ENCODE peak calls at places on chromosome 2, in seven cellular contexts. F is HEK293T, A is uterus, E is nucleus accumbens, D is BJ, S is mesothelial cell of epicardium, X is HCEC 1CT. K is an unnamed sample.

GRCh38 chr2:234137400-234138014 is 87.0 kb downstream of the SPP2 start:
- DNase-seq in F (no peak), X (no peak), S (no peak), E (no peak), A (no peak), D (no peak), K (no peak)

GRCh38 chr2:236343400-236344161 is 79.4 kb upstream of the ASB18 start:
- DNase-seq in F (peak), A (peak), E (no peak), X (peak), D (peak), S (no peak), K (peak)

GRCh38 chr2:199703199-199703598 is 147.8 kb downstream of the FTCDNL1 start:
- DNase-seq in X (no peak), D (no peak), A (no peak), S (no peak), F (no peak), E (no peak), K (no peak)

GRCh38 chr2:65112630-65113029 is 17.3 kb downstream of the RAB1A start:
- DNase-seq in F (no peak), D (no peak), A (no peak), X (no peak), E (no peak), S (no peak), K (no peak)

GRCh38 chr2:123179526-123179925 is 845.6 kb upstream of the CNTNAP5 start:
- DNase-seq in A (no peak), X (no peak), D (no peak), E (no peak), F (no peak), S (no peak), K (no peak)

GRCh38 chr2:235535423-235536130 is 41.7 kb downstream of the AGAP1 start:
- DNase-seq in D (no peak), F (no peak), E (no peak), X (no peak), A (no peak), S (no peak), K (no peak)

GRCh38 chr2:30232027-30232800 is 880 bp downstream of the LBH start:
- DNase-seq in F (peak), E (no peak), A (peak), S (peak), X (peak), D (no peak), K (peak)

GRCh38 chr2:148899638-148900318 is 24.8 kb downstream of the KIF5C start:
- DNase-seq in F (no peak), E (no peak), A (no peak), S (no peak), X (no peak), D (no peak), K (no peak)

GRCh38 chr2:184449760-184450159 is 148.6 kb upstream of the ZNF804A start:
- DNase-seq in X (no peak), D (no peak), A (no peak), F (no peak), S (no peak), E (no peak), K (no peak)

GRCh38 chr2:241801611-241802420 is 7.2 kb upstream of the NEU4 start:
- DNase-seq in A (no peak), S (peak), F (no peak), X (no peak), E (no peak), D (no peak), K (no peak)

GRCh38 chr2:224369028-224369632 is 32.8 kb downstream of the FAM124B start:
- DNase-seq in S (no peak), X (peak), F (peak), D (no peak), E (no peak), A (no peak), K (no peak)

GRCh38 chr2:140344842-140345241 is 1564.7 kb upstream of the NXPH2 start:
- DNase-seq in S (no peak), F (no peak), A (no peak), X (peak), E (no peak), D (peak), K (no peak)

GRCh38 chr2:12675352-12675795 is 41.4 kb upstream of the TRIB2 start:
- DNase-seq in S (no peak), F (no peak), D (no peak), X (peak), E (no peak), A (no peak), K (no peak)

GRCh38 chr2:12701786-12702660 is 14.7 kb upstream of the TRIB2 start:
- DNase-seq in D (no peak), F (no peak), A (no peak), X (peak), E (no peak), S (no peak), K (no peak)

GRCh38 chr2:67436221-67436620 is 39.1 kb downstream of the ETAA1 start:
- DNase-seq in E (no peak), X (no peak), A (no peak), F (peak), D (peak), S (no peak), K (no peak)

GRCh38 chr2:3293221-3293620 is 84.4 kb downstream of the EIPR1 start:
- DNase-seq in A (no peak), S (no peak), E (no peak), X (no peak), D (no peak), F (no peak), K (no peak)

GRCh38 chr2:235171511-235172130 is 219.8 kb downstream of the SH3BP4 start:
- DNase-seq in F (no peak), E (no peak), X (peak), S (no peak), D (peak), A (no peak), K (no peak)